ENCODE peak calls at places on chromosomes 2 and 18, in four cellular contexts. S is progenitor cell of endocrine pancreas, G is coronary artery, A is astrocyte of the spinal cord. P is an unnamed sample.
A peak's percentile ranks its signal among the peaks of the same experiment; 100 is the strongest.

GRCh38 chr18:54696616-54697293 is 105.7 kb downstream of the DYNAP start:
- DNase-seq in S (no peak), G (no peak), A (no peak), P (no peak)

GRCh38 chr2:109736177-109736827 is 57.8 kb upstream of the RGPD5 start:
- DNase-seq in S (peak; percentile 34), G (no peak), A (peak; percentile 73), P (peak; percentile 56)

GRCh38 chr2:219460424-219460926 is 25.8 kb downstream of the SPEG start:
- DNase-seq in S (no peak), G (peak; percentile 98), A (peak; percentile 86), P (peak; percentile 59)

GRCh38 chr2:164746713-164747112 is 94.9 kb downstream of the COBLL1 start:
- DNase-seq in S (no peak), G (no peak), A (no peak), P (no peak)

GRCh38 chr2:45067859-45068642 is 58.8 kb upstream of the SIX2 start:
- DNase-seq in S (no peak), G (no peak), A (no peak), P (no peak)

GRCh38 chr18:8938817-8939216 is 163.7 kb upstream of the NDUFV2 start:
- DNase-seq in S (no peak), G (no peak), A (no peak), P (no peak)

GRCh38 chr2:129587426-129588064 is 391.9 kb upstream of the RAB6C start:
- DNase-seq in S (no peak), G (no peak), A (no peak), P (no peak)

GRCh38 chr2:12715258-12715865 is 1.4 kb upstream of the TRIB2 start:
- DNase-seq in S (no peak), G (no peak), A (no peak), P (no peak)

GRCh38 chr2:145597011-145597410 is 1077.1 kb upstream of the ZEB2 start:
- DNase-seq in S (no peak), G (no peak), A (no peak), P (no peak)

GRCh38 chr2:109269956-109270757 is 141.2 kb downstream of the SH3RF3 start:
- DNase-seq in S (no peak), G (no peak), A (no peak), P (no peak)

GRCh38 chr2:156511112-156511511 is 74.9 kb downstream of the GPD2 start:
- DNase-seq in S (no peak), G (no peak), A (no peak), P (no peak)

GRCh38 chr2:110115291-110116032 is at the start of gene MALL:
- DNase-seq in S (peak; percentile 22), G (no peak), A (peak; percentile 69), P (peak; percentile 18)

GRCh38 chr18:6031442-6031841 is 136.1 kb upstream of the TMEM200C start:
- DNase-seq in S (no peak), G (no peak), A (no peak), P (no peak)

GRCh38 chr18:5895886-5896740 is 791 bp upstream of the TMEM200C start:
- DNase-seq in S (peak; percentile 49), G (peak; percentile 75), A (peak; percentile 77), P (peak; percentile 63)

GRCh38 chr2:28338754-28339325 is 53.8 kb upstream of the FOSL2 start:
- DNase-seq in S (no peak), G (no peak), A (no peak), P (no peak)

GRCh38 chr2:64404002-64404731 is 49.8 kb upstream of the LGALSL start:
- DNase-seq in S (peak; percentile 22), G (peak; percentile 91), A (peak; percentile 83), P (peak; percentile 89)

GRCh38 chr2:7023542-7023941 is 106.3 kb downstream of the RNF144A start:
- DNase-seq in S (no peak), G (no peak), A (peak; percentile 47), P (no peak)

GRCh38 chr18:23812566-23813440 is 123.5 kb downstream of the LAMA3 start:
- DNase-seq in S (no peak), G (no peak), A (peak; percentile 35), P (no peak)

GRCh38 chr18:75529394-75529793 is 101.9 kb upstream of the SMIM21 start:
- DNase-seq in S (no peak), G (peak; percentile 28), A (no peak), P (no peak)

GRCh38 chr18:70496749-70497294 is 208.0 kb downstream of the SOCS6 start:
- DNase-seq in S (no peak), G (no peak), A (no peak), P (no peak)

GRCh38 chr18:44589709-44590108 is 91.0 kb upstream of the SETBP1 start:
- DNase-seq in S (no peak), G (no peak), A (peak; percentile 85), P (no peak)

GRCh38 chr18:36580266-36580665 is 248.5 kb downstream of the TPGS2 start:
- DNase-seq in S (no peak), G (peak; percentile 61), A (peak; percentile 38), P (no peak)

GRCh38 chr2:119864318-119864717 is 104.6 kb downstream of the PTPN4 start:
- DNase-seq in S (no peak), G (no peak), A (no peak), P (no peak)

GRCh38 chr2:69964353-69964831 is 3.0 kb upstream of the ASPRV1 start:
- DNase-seq in S (no peak), G (no peak), A (no peak), P (no peak)

GRCh38 chr18:22124970-22125369 is 44.4 kb upstream of the GATA6 start:
- DNase-seq in S (no peak), G (no peak), A (no peak), P (no peak)

GRCh38 chr2:84938194-84938879 is 32.6 kb upstream of the KCMF1 start:
- DNase-seq in S (no peak), G (no peak), A (no peak), P (no peak)

GRCh38 chr2:219021591-219021990 is 19.7 kb downstream of the CFAP65 start:
- DNase-seq in S (no peak), G (no peak), A (no peak), P (no peak)

GRCh38 chr2:233928594-233929351 is 11.6 kb downstream of the TRPM8 start:
- DNase-seq in S (no peak), G (no peak), A (peak; percentile 29), P (peak; percentile 43)

GRCh38 chr2:215401896-215402379 is 33.9 kb downstream of the FN1 start:
- DNase-seq in S (no peak), G (no peak), A (peak; percentile 96), P (no peak)

GRCh38 chr2:129711816-129712420 is 267.5 kb upstream of the RAB6C start:
- DNase-seq in S (no peak), G (no peak), A (no peak), P (no peak)

GRCh38 chr2:46850742-46851141 is 64.9 kb downstream of the MCFD2 start:
- DNase-seq in S (no peak), G (no peak), A (peak; percentile 93), P (no peak)

GRCh38 chr2:217705461-217705860 is 297.3 kb downstream of the TNS1 start:
- DNase-seq in S (no peak), G (no peak), A (no peak), P (no peak)

GRCh38 chr2:218858671-218859555 is 692 bp upstream of the WNT6 start:
- DNase-seq in S (no peak), G (peak; percentile 52), A (no peak), P (no peak)

GRCh38 chr2:74291891-74292621 is 51.2 kb downstream of the SLC4A5 start:
- DNase-seq in S (no peak), G (no peak), A (peak; percentile 39), P (no peak)

GRCh38 chr18:8140841-8141501 is 468.3 kb upstream of the RAB12 start:
- DNase-seq in S (no peak), G (no peak), A (peak; percentile 69), P (no peak)

GRCh38 chr2:11639503-11639902 is 30.5 kb downstream of the NTSR2 start:
- DNase-seq in S (no peak), G (no peak), A (no peak), P (no peak)

GRCh38 chr2:158967731-158968395 is 577 bp upstream of the TANC1 start:
- DNase-seq in S (peak; percentile 22), G (peak; percentile 83), A (peak; percentile 81), P (peak; percentile 60)

GRCh38 chr2:43707255-43707654 is 31.0 kb upstream of the C1GALT1C1L start:
- DNase-seq in S (no peak), G (peak; percentile 78), A (peak; percentile 68), P (no peak)

DNA sequence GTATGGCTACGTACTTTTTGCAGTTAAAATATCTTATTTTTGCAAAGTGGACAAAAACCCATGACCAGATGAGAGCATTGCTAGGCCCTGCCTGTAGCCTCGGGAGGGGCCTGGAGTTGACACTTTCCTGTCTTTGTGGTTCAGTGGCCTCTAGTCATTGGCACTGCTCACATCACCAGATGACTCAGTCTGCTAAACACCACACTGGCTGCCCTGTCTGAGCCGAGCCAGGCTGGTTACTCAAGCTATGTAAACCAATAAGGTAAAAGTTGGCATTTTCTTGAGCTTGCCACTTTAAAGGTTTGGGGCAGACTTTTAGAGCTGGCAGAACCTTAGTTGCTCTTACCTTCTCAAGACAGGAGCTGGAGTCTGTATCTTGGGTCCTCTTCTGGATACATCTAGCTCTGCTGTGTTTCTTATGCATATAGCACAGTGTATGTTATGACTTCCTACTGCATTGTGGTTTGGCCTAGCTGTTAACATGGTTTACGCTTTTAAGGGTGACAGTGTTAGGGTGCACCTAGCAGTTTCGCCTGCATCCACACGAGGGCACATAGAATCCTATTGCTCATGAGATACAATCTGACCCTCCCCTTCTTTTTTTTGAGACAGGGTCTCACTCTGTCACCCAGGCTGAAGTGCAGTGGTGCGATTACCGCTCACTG is 76.4 kb downstream of the AP1S3 start:
- DNase-seq in S (no peak), G (no peak), A (peak; percentile 88), P (no peak)
- TF ChIP-seq CTCF in S (no peak), G (no peak), A (peak; percentile 43), P (no peak)

GRCh38 chr2:133887676-133888040 is 319.4 kb upstream of the NCKAP5 start:
- DNase-seq in S (no peak), G (no peak), A (no peak), P (no peak)
- TF ChIP-seq CTCF in S (no peak), G (no peak), A (no peak), P (no peak)

DNA sequence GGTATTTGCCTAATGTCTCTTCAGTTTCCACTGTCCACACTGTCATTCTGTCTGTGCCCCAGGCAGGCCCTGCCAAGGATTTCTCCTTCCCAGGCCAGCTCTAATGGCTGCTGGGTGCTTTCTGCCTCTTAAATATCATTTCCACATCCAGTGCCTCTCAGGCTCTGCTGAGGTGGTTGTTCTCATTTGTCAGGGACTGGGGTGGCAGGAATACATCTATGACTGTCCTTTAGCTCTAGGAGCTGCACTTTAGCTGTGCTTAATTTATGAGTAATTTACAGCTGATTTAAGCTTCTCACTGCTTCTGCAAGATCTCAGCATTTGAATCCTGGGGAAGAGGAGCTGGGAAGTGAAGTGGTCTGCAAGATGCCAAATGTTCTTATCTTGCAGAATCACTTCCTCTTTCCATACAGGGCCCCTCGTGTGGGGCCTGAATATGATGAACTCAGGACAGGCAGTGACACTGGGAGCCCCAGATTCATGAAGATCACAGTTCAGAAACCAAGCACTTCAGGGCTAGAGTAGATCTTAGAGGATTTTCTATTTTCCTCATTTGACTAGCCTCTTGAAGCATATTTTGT is 150.2 kb downstream of the FSHR start:
- DNase-seq in S (no peak), G (no peak), A (no peak), P (no peak)
- TF ChIP-seq CTCF in S (no peak), G (no peak), A (no peak), P (no peak)

GRCh38 chr2:127261835-127262234 is 32.1 kb downstream of the ERCC3 start:
- DNase-seq in S (no peak), G (no peak), A (peak; percentile 2), P (no peak)
- TF ChIP-seq CTCF in S (no peak), G (no peak), A (no peak), P (no peak)

P was measured in neural crest cell.